ENCODE peak calls at places on chromosome 4, in four cellular contexts. I, O, Y and X are unnamed samples.

GRCh38 chr4:125315571-125316390 is 1.0 kb downstream of the FAT4 start:
- DNase-seq in I (peak; percentile 72), O (peak; percentile 18), Y (no peak), X (peak; percentile 18)

GRCh38 chr4:174318829-174319764 is 35.4 kb downstream of the CEP44 start:
- DNase-seq in I (no peak), O (peak; percentile 31), Y (peak; percentile 30), X (peak; percentile 36)

GRCh38 chr4:143347495-143347894 is 10.8 kb downstream of the GAB1 start:
- DNase-seq in I (no peak), O (no peak), Y (no peak), X (no peak)

GRCh38 chr4:5940470-5941203 is 47.8 kb upstream of the CRMP1 start:
- DNase-seq in I (no peak), O (peak; percentile 24), Y (no peak), X (no peak)

GRCh38 chr4:2729533-2729875 is 26.6 kb downstream of the TNIP2 start:
- DNase-seq in I (no peak), O (no peak), Y (no peak), X (no peak)

GRCh38 chr4:75244325-75244724 is 269.9 kb downstream of the RCHY1 start:
- DNase-seq in I (no peak), O (no peak), Y (no peak), X (no peak)

GRCh38 chr4:52588097-52588496 is 71.0 kb downstream of the USP46 start:
- DNase-seq in I (peak; percentile 64), O (peak; percentile 33), Y (peak; percentile 51), X (no peak)

GRCh38 chr4:105551968-105552746 is at the start of gene ARHGEF38:
- DNase-seq in I (peak; percentile 12), O (no peak), Y (no peak), X (no peak)

GRCh38 chr4:188023682-188024081 is 28.1 kb downstream of the ZFP42 start:
- DNase-seq in I (no peak), O (no peak), Y (no peak), X (no peak)

GRCh38 chr4:122384245-122384644 is 5.4 kb downstream of the ADAD1 start:
- DNase-seq in I (no peak), O (no peak), Y (no peak), X (no peak)

GRCh38 chr4:122377352-122377751 is 1.5 kb upstream of the ADAD1 start:
- DNase-seq in I (no peak), O (no peak), Y (no peak), X (no peak)

GRCh38 chr4:122383341-122383740 is 4.5 kb downstream of the ADAD1 start:
- DNase-seq in I (no peak), O (no peak), Y (no peak), X (no peak)

GRCh38 chr4:122378711-122379110 is at the start of gene ADAD1:
- DNase-seq in I (no peak), O (no peak), Y (no peak), X (no peak)

GRCh38 chr4:122379239-122379638 is 428 bp downstream of the ADAD1 start:
- DNase-seq in I (no peak), O (no peak), Y (no peak), X (no peak)
- TF ChIP-seq HMGXB4 in I (no peak), O (no peak), Y (no peak), X (no peak)

DNA sequence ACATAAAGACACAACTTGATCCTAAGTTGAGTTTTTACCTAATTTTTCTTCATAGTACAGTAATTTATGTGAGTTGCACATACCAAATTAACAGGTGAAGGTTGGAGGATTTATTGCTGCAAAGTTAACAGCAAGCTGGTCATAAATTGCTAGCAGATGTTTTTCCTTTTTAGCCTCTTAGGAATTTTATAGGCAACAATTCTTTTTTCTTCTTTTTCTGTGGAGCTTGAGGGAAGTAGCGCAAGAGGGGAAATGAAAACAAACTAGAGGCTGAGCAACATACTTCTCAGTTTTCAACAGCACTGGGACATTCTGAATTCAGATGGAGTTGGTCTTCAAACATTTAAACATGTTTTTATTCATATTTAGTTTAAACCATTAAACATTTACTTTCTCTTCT is 63.7 kb upstream of the TLR2 start:
- DNase-seq in I (no peak), O (no peak), Y (no peak), X (no peak)
- TF ChIP-seq HMGXB4 in I (no peak), O (no peak), Y (no peak), X (no peak)

DNA sequence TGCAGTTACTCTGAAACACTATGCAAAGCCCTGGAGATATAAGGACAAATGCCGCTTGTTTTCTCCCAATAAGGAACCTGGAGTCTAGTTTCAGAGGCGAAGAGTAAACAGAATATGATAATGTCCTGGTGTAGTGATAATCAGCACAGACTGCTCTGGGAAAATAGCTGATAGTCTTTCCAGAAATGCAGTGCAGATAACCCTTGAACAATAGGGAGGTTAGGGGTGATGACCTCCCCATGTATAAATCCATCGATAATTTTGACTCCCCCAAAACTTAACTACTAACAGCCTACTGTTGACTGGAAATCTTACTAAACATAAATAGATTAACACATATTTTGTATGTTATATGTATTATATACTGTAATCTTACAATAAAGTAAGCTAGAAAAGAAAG is 1280.9 kb upstream of the TENM3 start:
- DNase-seq in I (no peak), O (no peak), Y (no peak), X (no peak)
- TF ChIP-seq HMGXB4 in I (no peak), O (no peak), Y (no peak), X (no peak)

GRCh38 chr4:22514001-22514400 is 1.9 kb downstream of the ADGRA3 start:
- DNase-seq in I (no peak), O (peak; percentile 35), Y (no peak), X (peak; percentile 5)

GRCh38 chr4:22515145-22515887 is 550 bp downstream of the ADGRA3 start:
- DNase-seq in I (peak; percentile 59), O (peak; percentile 86), Y (peak; percentile 17), X (peak; percentile 74)

GRCh38 chr4:22514431-22514830 is 1.4 kb downstream of the ADGRA3 start:
- DNase-seq in I (no peak), O (no peak), Y (no peak), X (no peak)

GRCh38 chr4:22512306-22512705 is 3.6 kb downstream of the ADGRA3 start:
- DNase-seq in I (no peak), O (no peak), Y (no peak), X (no peak)

DNA sequence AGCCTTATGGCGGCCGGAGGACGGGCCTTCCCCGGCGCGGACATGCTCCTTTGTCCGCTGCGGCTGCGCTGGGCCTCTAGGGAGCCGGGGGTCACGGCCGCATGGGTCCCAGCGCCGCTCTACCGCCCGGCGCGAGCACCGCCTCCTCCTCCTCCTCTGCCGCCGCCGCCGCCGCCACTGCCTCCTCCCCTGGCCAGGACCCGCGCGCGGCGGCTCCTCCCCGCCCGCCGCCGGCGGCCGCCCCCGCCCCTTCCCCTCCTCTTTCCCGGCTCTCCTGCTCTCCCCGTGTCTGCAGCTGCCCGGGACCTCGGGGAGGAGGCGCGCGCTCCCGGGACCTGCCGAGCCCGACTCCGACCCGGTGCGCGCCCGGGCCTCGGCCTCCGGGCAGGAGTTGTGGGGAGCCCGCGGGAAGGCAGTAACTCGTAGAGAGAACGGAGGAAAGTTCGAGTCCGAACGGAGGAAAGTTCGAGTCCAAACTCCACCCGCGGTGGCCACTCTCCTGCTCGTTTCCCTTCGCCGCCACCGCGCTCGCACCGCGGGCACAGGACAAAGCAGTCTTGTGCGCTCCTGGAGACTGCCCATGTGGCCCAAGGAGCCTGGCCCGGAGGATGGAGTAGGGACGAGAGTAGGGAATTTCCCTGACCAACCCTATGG is at the start of gene ADGRA3:
- DNase-seq in I (peak; percentile 77), O (peak; percentile 56), Y (peak; percentile 45), X (peak; percentile 50)
- TF ChIP-seq HMGXB4 in I (peak; percentile 69), O (peak; percentile 53), Y (no peak), X (no peak)